ENCODE peak calls at places on chromosome 6, in five cellular contexts. X, S, Z, Q and O are unnamed samples. For H3K27me3 and H3K4me1, the result is how much of the 10 kb centered on the place peaks cover.

GRCh38 chr6:125728739-125729138 is 20.7 kb upstream of the HEY2 start:
- DNase-seq in X (no peak), S (no peak), Z (no peak), Q (no peak), O (no peak)

GRCh38 chr6:152118678-152119077 is 311.2 kb downstream of the ESR1 start:
- DNase-seq in X (peak), S (no peak), Z (no peak), Q (no peak), O (no peak)

GRCh38 chr6:45075246-45075645 is 252.9 kb upstream of the RUNX2 start:
- DNase-seq in X (peak), S (no peak), Z (no peak), Q (no peak), O (no peak)

GRCh38 chr6:121867095-121867494 is 431.6 kb downstream of the GJA1 start:
- DNase-seq in X (no peak), S (no peak), Z (no peak), Q (no peak), O (no peak)

GRCh38 chr6:30007132-30007764 is 53.8 kb upstream of the POLR1H start:
- DNase-seq in X (no peak), S (no peak), Z (no peak), Q (peak), O (peak)

GRCh38 chr6:4055420-4056041 is 23.4 kb downstream of the FAM217A start:
- DNase-seq in X (peak), S (no peak), Z (peak), Q (no peak), O (no peak)

GRCh38 chr6:25026723-25027122 is 91.0 kb upstream of the RIPOR2 start:
- DNase-seq in X (no peak), S (no peak), Z (no peak), Q (peak), O (no peak)

GRCh38 chr6:157403684-157404051 is 22.7 kb downstream of the ZDHHC14 start:
- DNase-seq in X (no peak), S (no peak), Z (no peak), Q (no peak), O (no peak)

GRCh38 chr6:49504666-49505065 is 4.9 kb downstream of the GLYATL3 start:
- DNase-seq in X (no peak), S (no peak), Z (no peak), Q (no peak), O (no peak)

GRCh38 chr6:108535079-108535742 is 25.5 kb upstream of the FOXO3 start:
- DNase-seq in X (no peak), S (no peak), Z (no peak), Q (no peak), O (no peak)

GRCh38 chr6:113859349-113860164 is 2.4 kb downstream of the MARCKS start:
- DNase-seq in X (peak), S (no peak), Z (peak), Q (peak), O (peak)

GRCh38 chr6:159252955-159253508 is 83.8 kb downstream of the FNDC1 start:
- DNase-seq in X (peak), S (no peak), Z (no peak), Q (peak), O (no peak)

GRCh38 chr6:47264775-47265184 is 44.9 kb downstream of the TNFRSF21 start:
- DNase-seq in X (no peak), S (no peak), Z (no peak), Q (no peak), O (no peak)

GRCh38 chr6:121247386-121247785 is 86.9 kb downstream of the TBC1D32 start:
- DNase-seq in X (no peak), S (no peak), Z (no peak), Q (no peak), O (no peak)

GRCh38 chr6:168558686-168559085 is 117.7 kb downstream of the SMOC2 start:
- DNase-seq in X (no peak), S (no peak), Z (no peak), Q (no peak), O (no peak)

GRCh38 chr6:75563032-75563431 is 38.6 kb upstream of the SENP6 start:
- DNase-seq in X (peak), S (no peak), Z (no peak), Q (peak), O (no peak)

GRCh38 chr6:38113810-38114577 is 294.5 kb downstream of the ZFAND3 start:
- DNase-seq in X (no peak), S (no peak), Z (no peak), Q (no peak), O (no peak)

GRCh38 chr6:52568320-52568719 is 8.5 kb downstream of the TRAM2 start:
- DNase-seq in X (no peak), S (no peak), Z (peak), Q (no peak), O (no peak)

GRCh38 chr6:136114661-136115060 is 135.4 kb downstream of the MTFR2 start:
- DNase-seq in X (no peak), S (no peak), Z (no peak), Q (no peak), O (no peak)

GRCh38 chr6:3621411-3621810 is 130.1 kb downstream of the PXDC1 start:
- DNase-seq in X (no peak), S (no peak), Z (no peak), Q (no peak), O (no peak)

GRCh38 chr6:3849681-3850450 is 693 bp downstream of the FAM50B start:
- DNase-seq in X (no peak), S (no peak), Z (no peak), Q (peak), O (no peak)

GRCh38 chr6:46015119-46015968 is at the start of gene CLIC5:
- DNase-seq in X (no peak), S (peak), Z (peak), Q (peak), O (no peak)

GRCh38 chr6:38187285-38187684 is 367.8 kb downstream of the ZFAND3 start:
- DNase-seq in X (no peak), S (no peak), Z (no peak), Q (peak), O (no peak)

GRCh38 chr6:169312658-169313346 is 59.2 kb upstream of the THBS2 start:
- DNase-seq in X (no peak), S (no peak), Z (no peak), Q (no peak), O (no peak)

GRCh38 chr6:53375851-53376250 is 27.1 kb upstream of the ELOVL5 start:
- DNase-seq in X (no peak), S (no peak), Z (no peak), Q (no peak), O (no peak)

GRCh38 chr6:44960898-44961297 is 367.2 kb upstream of the RUNX2 start:
- DNase-seq in X (peak), S (no peak), Z (no peak), Q (no peak), O (no peak)

GRCh38 chr6:72724545-72724944 is 102.7 kb downstream of the KCNQ5 start:
- DNase-seq in X (no peak), S (no peak), Z (no peak), Q (no peak), O (no peak)

GRCh38 chr6:37182736-37183590 is 13.0 kb downstream of the PIM1 start:
- DNase-seq in X (no peak), S (peak), Z (no peak), Q (no peak), O (no peak)

GRCh38 chr6:7172605-7173185 is 64.9 kb downstream of the RREB1 start:
- DNase-seq in X (no peak), S (no peak), Z (no peak), Q (peak), O (peak)

GRCh38 chr6:64294034-64294433 is 658.4 kb downstream of the PHF3 start:
- DNase-seq in X (peak), S (no peak), Z (no peak), Q (no peak), O (no peak)

GRCh38 chr6:137705166-137706064 is 161.6 kb upstream of the TNFAIP3 start:
- DNase-seq in X (peak), S (peak), Z (peak), Q (peak), O (peak)

GRCh38 chr6:43806041-43806757 is 36.2 kb downstream of the VEGFA start:
- DNase-seq in X (peak), S (no peak), Z (no peak), Q (no peak), O (no peak)

GRCh38 chr6:33013608-33014007 is 4.2 kb upstream of the HLA-DOA start:
- DNase-seq in X (no peak), S (no peak), Z (no peak), Q (no peak), O (no peak)

GRCh38 chr6:140586426-140587061 is 1212.1 kb upstream of the CITED2 start:
- DNase-seq in X (no peak), S (no peak), Z (no peak), Q (no peak), O (no peak)

GRCh38 chr6:40681622-40682021 is 94.5 kb upstream of the LRFN2 start:
- DNase-seq in X (no peak), S (no peak), Z (no peak), Q (no peak), O (no peak)

GRCh38 chr6:15293674-15294073 is 47.8 kb downstream of the JARID2 start:
- DNase-seq in X (no peak), S (no peak), Z (no peak), Q (no peak), O (no peak)
- H3K4me3 ChIP-seq in X (no peak), S (no peak), Z (no peak), Q (no peak), O (no peak)

GRCh38 chr6:1612902-1613301 is 3.2 kb downstream of the FOXC1 start:
- DNase-seq in X (peak), S (no peak), Z (no peak), Q (peak), O (no peak)
- H3K27me3 ChIP-seq in X (under half), S (under half), Z (under half), Q (half or more), O (under half)

GRCh38 chr6:149320745-149321240 is 3.3 kb downstream of the TAB2 start:
- DNase-seq in X (peak), S (no peak), Z (no peak), Q (no peak), O (no peak)
- H3K4me1 ChIP-seq in X (under half), S (half or more), Z (under half), Q (under half), O (half or more)

GRCh38 chr6:10694302-10695085 is at the start of the genes C6orf52 and PAK1IP1:
- DNase-seq in X (peak), S (peak), Z (peak), Q (peak), O (peak)

GRCh38 chr6:10696655-10697054 is 1.9 kb downstream of the PAK1IP1 start:
- DNase-seq in X (no peak), S (no peak), Z (no peak), Q (no peak), O (no peak)

GRCh38 chr6:10695086-10695657 is 400 bp downstream of the PAK1IP1 start:
- DNase-seq in X (no peak), S (no peak), Z (no peak), Q (no peak), O (no peak)

GRCh38 chr6:10690651-10691445 is 3.6 kb downstream of the C6orf52 start:
- DNase-seq in X (no peak), S (no peak), Z (no peak), Q (no peak), O (no peak)

GRCh38 chr6:10692965-10693538 is 1.4 kb downstream of the C6orf52 start:
- DNase-seq in X (no peak), S (no peak), Z (no peak), Q (peak), O (no peak)
- H3K4me3 ChIP-seq in X (peak), S (peak), Z (peak), Q (peak), O (no peak)